ENCODE peak calls at places on chromosomes 13 and 19, in five cellular contexts. H is AG09309; F is fibroblast of pulmonary artery; S is CD4-positive, alpha-beta T cell; N is cardiac fibroblast. W is an unnamed sample.

GRCh38 chr13:31175847-31176536 is 14.3 kb upstream of the HSPH1 start:
- DNase-seq in H (no peak), F (no peak), S (no peak), N (no peak), W (no peak)

GRCh38 chr13:26327905-26328304 is 74.0 kb downstream of the CDK8 start:
- DNase-seq in H (no peak), F (no peak), S (no peak), N (no peak), W (no peak)

GRCh38 chr13:30128095-30128494 is 179.3 kb downstream of the KATNAL1 start:
- DNase-seq in H (no peak), F (no peak), S (no peak), N (peak; percentile 36), W (no peak)

GRCh38 chr13:41216160-41216559 is 21.8 kb upstream of the KBTBD7 start:
- DNase-seq in H (no peak), F (peak; percentile 46), S (no peak), N (peak; percentile 25), W (no peak)

GRCh38 chr19:23802290-23802689 is 43.6 kb upstream of the ZNF681 start:
- DNase-seq in H (no peak), F (no peak), S (no peak), N (no peak), W (no peak)

GRCh38 chr19:29098863-29099481 is 114.0 kb downstream of the UQCRFS1 start:
- DNase-seq in H (peak; percentile 92), F (peak; percentile 64), S (no peak), N (peak; percentile 83), W (peak; percentile 9)

GRCh38 chr13:57716295-57716694 is 84.8 kb downstream of the PCDH17 start:
- DNase-seq in H (no peak), F (no peak), S (no peak), N (no peak), W (no peak)

GRCh38 chr19:2524840-2525723 is 49.2 kb downstream of the GADD45B start:
- DNase-seq in H (no peak), F (peak; percentile 39), S (no peak), N (no peak), W (no peak)

GRCh38 chr13:60663788-60664187 is 266.8 kb downstream of the TDRD3 start:
- DNase-seq in H (no peak), F (no peak), S (no peak), N (no peak), W (no peak)

GRCh38 chr13:79353698-79354097 is 52.4 kb downstream of the RBM26 start:
- DNase-seq in H (no peak), F (peak; percentile 42), S (no peak), N (peak; percentile 4), W (no peak)

GRCh38 chr13:109010912-109011311 is 381.5 kb downstream of the MYO16 start:
- DNase-seq in H (no peak), F (peak; percentile 2), S (no peak), N (no peak), W (no peak)

GRCh38 chr19:33416307-33417215 is 43.1 kb downstream of the CEBPG start:
- DNase-seq in H (no peak), F (peak; percentile 70), S (peak; percentile 52), N (peak; percentile 71), W (peak; percentile 30)

GRCh38 chr19:55042344-55042678 is 4.2 kb upstream of the GP6 start:
- DNase-seq in H (no peak), F (no peak), S (no peak), N (no peak), W (no peak)

GRCh38 chr13:26914624-26915023 is 154.0 kb upstream of the GPR12 start:
- DNase-seq in H (no peak), F (no peak), S (no peak), N (peak; percentile 6), W (peak; percentile 48)

GRCh38 chr19:16085115-16085514 is 8.8 kb downstream of the TPM4 start:
- DNase-seq in H (no peak), F (no peak), S (no peak), N (no peak), W (no peak)

DNA sequence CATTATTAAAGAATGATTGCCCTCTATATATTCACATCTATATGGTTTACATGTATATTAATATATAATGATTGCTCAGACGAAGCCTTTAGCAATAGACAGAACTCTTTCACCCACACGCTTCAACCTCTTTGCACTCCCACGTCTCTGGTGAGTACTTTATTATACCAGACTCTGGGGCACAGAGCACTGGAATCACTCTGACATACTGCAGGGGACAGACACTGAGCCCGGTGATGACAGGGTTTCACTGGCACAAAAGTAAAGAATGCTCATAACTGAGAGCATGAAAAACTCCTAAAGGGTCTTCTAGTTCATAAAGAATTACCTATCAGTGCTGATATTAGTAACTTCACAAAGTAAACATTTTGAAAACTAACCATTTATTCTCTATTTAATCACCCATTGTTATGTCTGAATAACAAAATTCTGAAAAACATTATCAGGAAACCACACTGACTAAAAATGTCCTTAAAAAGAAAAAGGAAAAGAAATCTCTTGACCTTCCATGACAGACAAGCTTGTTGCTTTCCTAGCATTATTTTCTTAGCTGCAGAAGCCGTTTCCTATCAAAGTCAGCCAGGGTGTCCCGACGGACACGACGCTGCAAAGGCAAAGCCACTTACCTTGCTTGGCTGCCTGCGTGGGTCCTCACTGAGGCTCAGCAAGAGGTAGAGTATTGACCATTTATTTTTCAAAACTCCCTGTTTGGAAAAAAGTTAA is 29.1 kb downstream of the TUBGCP3 start:
- DNase-seq in H (no peak), F (no peak), S (no peak), N (no peak), W (no peak)
- TF ChIP-seq CTCF in H (no peak), F (no peak), S (no peak), N (no peak), W (no peak)

DNA sequence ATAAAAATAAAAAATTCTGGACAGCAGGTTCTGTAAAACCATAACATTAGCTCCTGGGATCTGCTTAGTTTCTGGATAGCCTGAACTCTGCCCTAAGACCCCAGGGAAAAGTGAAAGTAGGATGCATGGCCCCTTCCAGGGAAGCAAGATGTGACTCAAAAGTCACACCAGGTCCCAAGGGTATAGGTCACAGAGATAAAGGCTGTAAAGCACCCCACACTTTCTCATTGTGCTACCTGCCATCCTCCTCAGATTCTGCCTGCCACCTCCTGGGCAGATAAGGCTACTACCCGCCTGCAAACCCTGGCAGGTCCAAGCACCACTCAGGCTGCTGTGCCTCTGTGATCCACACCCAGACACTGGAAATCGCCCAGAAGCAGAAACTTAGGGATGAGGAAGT is 20.6 kb downstream of the FFAR2 start:
- DNase-seq in H (no peak), F (peak; percentile 46), S (peak; percentile 49), N (peak; percentile 63), W (no peak)
- TF ChIP-seq CTCF in H (peak; percentile 61), F (peak; percentile 61), S (peak; percentile 55), N (peak; percentile 64), W (peak; percentile 51)

GRCh38 chr13:44576396-44577235 is 486 bp upstream of the TSC22D1 start:
- DNase-seq in H (no peak), F (peak; percentile 11), S (peak; percentile 28), N (no peak), W (no peak)

GRCh38 chr13:44573790-44574465 is 2.2 kb downstream of the TSC22D1 start:
- DNase-seq in H (peak; percentile 62), F (peak; percentile 62), S (no peak), N (peak; percentile 66), W (peak; percentile 54)

GRCh38 chr13:44575741-44576395 is at the start of gene TSC22D1:
- DNase-seq in H (peak; percentile 17), F (peak; percentile 63), S (peak; percentile 52), N (peak; percentile 66), W (no peak)

GRCh38 chr13:44574466-44574855 is 1.7 kb downstream of the TSC22D1 start:
- DNase-seq in H (no peak), F (no peak), S (no peak), N (peak; percentile 19), W (no peak)

DNA sequence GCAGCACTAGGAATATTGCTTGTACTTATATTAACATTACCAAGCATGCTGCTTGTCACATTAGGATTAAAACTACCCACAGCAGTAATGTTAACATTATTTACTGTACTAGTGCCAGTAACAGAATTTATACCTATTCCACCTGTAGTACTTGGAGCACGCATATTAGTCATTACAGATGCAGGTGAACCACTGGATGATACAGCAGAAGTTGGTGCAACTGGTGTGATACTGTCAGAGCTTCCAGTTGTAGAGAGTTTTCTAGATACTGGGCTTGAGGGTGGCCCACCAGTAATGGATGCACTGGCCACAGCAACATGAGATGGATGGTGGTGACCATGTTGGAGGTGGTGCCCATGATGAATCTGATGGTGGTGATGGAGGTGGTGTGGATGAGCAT is 1.1 kb downstream of the TSC22D1 start:
- DNase-seq in H (no peak), F (no peak), S (no peak), N (no peak), W (no peak)
- TF ChIP-seq CTCF in H (no peak), F (no peak), S (no peak), N (no peak), W (no peak)

DNA sequence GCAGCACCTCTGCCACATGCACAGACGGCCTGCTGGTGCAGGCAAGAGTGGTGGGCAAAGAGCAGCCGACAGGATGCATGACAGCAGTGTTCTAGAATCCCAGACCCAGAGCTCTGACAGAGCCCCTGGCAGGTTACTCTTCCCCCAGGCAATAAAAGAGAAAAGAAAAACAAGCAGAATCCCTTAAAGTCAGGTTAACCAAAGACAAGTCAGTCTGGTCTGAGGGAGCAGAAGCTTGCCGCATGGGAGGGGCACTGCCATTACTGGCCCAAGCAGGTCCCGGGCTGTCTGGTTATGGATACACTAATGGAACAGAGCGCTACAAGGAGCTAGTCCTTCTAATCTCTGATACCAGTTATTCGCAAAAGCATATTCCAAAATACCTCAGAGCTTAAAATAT is 36.1 kb upstream of the DOCK9 start:
- DNase-seq in H (no peak), F (no peak), S (no peak), N (no peak), W (no peak)
- TF ChIP-seq CTCF in H (no peak), F (no peak), S (no peak), N (no peak), W (no peak)

GRCh38 chr19:51809787-51810186 is 14.8 kb downstream of the FPR3 start:
- DNase-seq in H (no peak), F (peak; percentile 70), S (no peak), N (peak; percentile 85), W (no peak)

GRCh38 chr19:51811344-51811743 is 16.4 kb downstream of the FPR3 start:
- DNase-seq in H (no peak), F (no peak), S (no peak), N (no peak), W (no peak)

GRCh38 chr19:51808333-51808986 is 13.5 kb downstream of the FPR3 start:
- DNase-seq in H (peak; percentile 62), F (peak; percentile 90), S (no peak), N (peak; percentile 90), W (peak; percentile 2)

GRCh38 chr19:51807925-51808324 is 13.0 kb downstream of the FPR3 start:
- DNase-seq in H (no peak), F (no peak), S (no peak), N (no peak), W (no peak)

GRCh38 chr19:51810228-51810627 is 15.3 kb downstream of the FPR3 start:
- DNase-seq in H (no peak), F (peak; percentile 21), S (no peak), N (peak; percentile 66), W (no peak)
- TF ChIP-seq CTCF in H (peak; percentile 36), F (no peak), S (no peak), N (no peak), W (no peak)

W was measured in HFF-Myc.